ENCODE peak calls at places on chromosomes 4 and X, in nine cellular contexts. Q is effector memory CD4-positive, alpha-beta T cell; L is heart left ventricle; V is stomach; U is AG04449; W is HAP-1; P is Caco-2; Z is tibial nerve; E is foreskin fibroblast. S is an unnamed sample.

GRCh38 chr4:41572414-41572986 is 34.5 kb downstream of the LIMCH1 start:
- DNase-seq in Q (no peak), L (no peak), V (no peak), U (no peak), W (no peak), P (no peak), Z (no peak), E (peak), S (no peak)

GRCh38 chr4:26772096-26772495 is 88.5 kb upstream of the STIM2 start:
- DNase-seq in Q (no peak), L (no peak), V (no peak), U (no peak), W (no peak), P (no peak), Z (no peak), E (no peak), S (no peak)

GRCh38 chr4:39664828-39665731 is 26.4 kb upstream of the SMIM14 start:
- DNase-seq in Q (no peak), L (no peak), V (no peak), U (no peak), W (peak), P (peak), Z (no peak), E (peak), S (no peak)

GRCh38 chr4:5881340-5881739 is 11.5 kb downstream of the CRMP1 start:
- DNase-seq in Q (no peak), L (no peak), V (no peak), U (no peak), W (no peak), P (no peak), Z (no peak), E (no peak), S (no peak)

GRCh38 chr4:29983890-29984289 is 736.3 kb upstream of the PCDH7 start:
- DNase-seq in Q (no peak), L (no peak), V (no peak), U (no peak), W (no peak), P (no peak), Z (no peak), E (no peak), S (no peak)

GRCh38 chr4:159240690-159241089 is 137.8 kb downstream of the RAPGEF2 start:
- DNase-seq in Q (no peak), L (no peak), V (no peak), U (no peak), W (no peak), P (no peak), Z (no peak), E (no peak), S (no peak)

GRCh38 chr4:88002786-88003185 is 4.6 kb upstream of the PKD2 start:
- DNase-seq in Q (no peak), L (no peak), V (no peak), U (no peak), W (no peak), P (no peak), Z (no peak), E (no peak), S (no peak)

GRCh38 chrX:20267924-20268701 is 1.4 kb upstream of the RPS6KA3 start:
- DNase-seq in Q (peak), L (peak), V (peak), U (no peak), W (no peak), P (peak), Z (peak), E (no peak), S (no peak)

GRCh38 chr4:173538148-173538902 is 8.3 kb upstream of the HAND2 start:
- DNase-seq in Q (no peak), L (peak), V (no peak), U (no peak), W (no peak), P (no peak), Z (no peak), E (no peak), S (no peak)

GRCh38 chrX:9587551-9588096 is 122.8 kb downstream of the TBL1X start:
- DNase-seq in Q (no peak), L (no peak), V (no peak), U (no peak), W (no peak), P (no peak), Z (no peak), E (no peak), S (no peak)

GRCh38 chr4:140930556-140930955 is 174.4 kb upstream of the TBC1D9 start:
- DNase-seq in Q (no peak), L (no peak), V (no peak), U (no peak), W (no peak), P (no peak), Z (no peak), E (no peak), S (no peak)

GRCh38 chr4:153933851-153934688 is 145.2 kb upstream of the SFRP2 start:
- DNase-seq in Q (no peak), L (no peak), V (no peak), U (no peak), W (no peak), P (no peak), Z (no peak), E (no peak), S (no peak)

GRCh38 chr4:82431026-82431745 is 796 bp downstream of the ENOPH1 start:
- DNase-seq in Q (peak), L (peak), V (peak), U (no peak), W (no peak), P (peak), Z (no peak), E (no peak), S (peak)

GRCh38 chrX:139826065-139827044 is 106.5 kb downstream of the ATP11C start:
- DNase-seq in Q (no peak), L (no peak), V (no peak), U (peak), W (peak), P (no peak), Z (no peak), E (no peak), S (peak)

GRCh38 chrX:20412871-20413486 is 146.3 kb upstream of the RPS6KA3 start:
- DNase-seq in Q (peak), L (peak), V (peak), U (no peak), W (no peak), P (no peak), Z (no peak), E (no peak), S (no peak)

GRCh38 chrX:69618803-69619202 is 2.9 kb downstream of the EDA start:
- DNase-seq in Q (no peak), L (peak), V (no peak), U (no peak), W (peak), P (no peak), Z (no peak), E (no peak), S (no peak)

GRCh38 chr4:170400346-170400745 is 310.6 kb upstream of the AADAT start:
- DNase-seq in Q (no peak), L (no peak), V (no peak), U (no peak), W (no peak), P (no peak), Z (no peak), E (no peak), S (no peak)

GRCh38 chr4:84936123-84936522 is 30.4 kb downstream of the WDFY3 start:
- DNase-seq in Q (no peak), L (no peak), V (no peak), U (no peak), W (no peak), P (no peak), Z (no peak), E (no peak), S (no peak)

GRCh38 chr4:119302073-119302832 is 19.7 kb downstream of the FABP2 start:
- DNase-seq in Q (no peak), L (no peak), V (no peak), U (no peak), W (no peak), P (no peak), Z (no peak), E (no peak), S (no peak)

GRCh38 chr4:164373021-164373420 is 380.9 kb upstream of the SMIM31 start:
- DNase-seq in Q (no peak), L (no peak), V (no peak), U (no peak), W (no peak), P (no peak), Z (no peak), E (no peak), S (no peak)

GRCh38 chr4:41560112-41560511 is 22.2 kb downstream of the LIMCH1 start:
- DNase-seq in Q (no peak), L (no peak), V (no peak), U (no peak), W (no peak), P (no peak), Z (no peak), E (no peak), S (no peak)

GRCh38 chr4:141124224-141124623 is 9.0 kb downstream of the RNF150 start:
- DNase-seq in Q (no peak), L (no peak), V (no peak), U (no peak), W (no peak), P (no peak), Z (no peak), E (no peak), S (no peak)

GRCh38 chr4:186946682-186947294 is 223.1 kb upstream of the FAT1 start:
- DNase-seq in Q (no peak), L (no peak), V (peak), U (no peak), W (no peak), P (peak), Z (no peak), E (no peak), S (peak)

GRCh38 chr4:169246957-169247396 is 23.8 kb downstream of the SH3RF1 start:
- DNase-seq in Q (no peak), L (no peak), V (no peak), U (no peak), W (no peak), P (no peak), Z (no peak), E (no peak), S (no peak)

GRCh38 chrX:52422884-52423283 is 54.1 kb downstream of the XAGE2 start:
- DNase-seq in Q (no peak), L (no peak), V (no peak), U (peak), W (no peak), P (no peak), Z (no peak), E (peak), S (no peak)

GRCh38 chrX:76127341-76127740 is 45.5 kb upstream of the PBDC1 start:
- DNase-seq in Q (no peak), L (no peak), V (no peak), U (no peak), W (no peak), P (peak), Z (no peak), E (no peak), S (no peak)

GRCh38 chr4:66688674-66689073 is 856.6 kb downstream of the CENPC start:
- DNase-seq in Q (no peak), L (no peak), V (no peak), U (no peak), W (peak), P (no peak), Z (no peak), E (no peak), S (no peak)

GRCh38 chr4:26034849-26035248 is 120.8 kb downstream of the SMIM20 start:
- DNase-seq in Q (no peak), L (no peak), V (no peak), U (no peak), W (no peak), P (no peak), Z (no peak), E (no peak), S (no peak)

GRCh38 chrX:124274438-124275166 is 57.9 kb upstream of the TEX13D start:
- DNase-seq in Q (no peak), L (peak), V (no peak), U (no peak), W (no peak), P (no peak), Z (no peak), E (no peak), S (no peak)

GRCh38 chrX:155949098-155949497 is 48.4 kb upstream of the IL9R start:
- DNase-seq in Q (no peak), L (no peak), V (no peak), U (no peak), W (no peak), P (no peak), Z (no peak), E (no peak), S (no peak)

GRCh38 chrX:57417827-57418226 is 131.3 kb downstream of the FAAH2 start:
- DNase-seq in Q (no peak), L (no peak), V (no peak), U (no peak), W (no peak), P (no peak), Z (no peak), E (no peak), S (no peak)

GRCh38 chr4:2604614-2605013 is 68.2 kb downstream of the FAM193A start:
- DNase-seq in Q (no peak), L (no peak), V (no peak), U (no peak), W (no peak), P (no peak), Z (no peak), E (no peak), S (no peak)

GRCh38 chrX:44829836-44830235 is 14.0 kb upstream of the DUSP21 start:
- DNase-seq in Q (no peak), L (no peak), V (no peak), U (no peak), W (no peak), P (no peak), Z (no peak), E (no peak), S (no peak)

GRCh38 chrX:120365320-120365719 is 3.4 kb downstream of the ATP1B4 start:
- DNase-seq in Q (peak), L (peak), V (peak), U (no peak), W (no peak), P (peak), Z (peak), E (no peak), S (peak)

GRCh38 chr4:77453911-77454310 is 151.7 kb upstream of the CXCL13 start:
- DNase-seq in Q (no peak), L (no peak), V (no peak), U (no peak), W (no peak), P (no peak), Z (no peak), E (no peak), S (peak)

GRCh38 chr4:122712782-122713181 is 19.7 kb upstream of the BBS12 start:
- DNase-seq in Q (no peak), L (no peak), V (no peak), U (no peak), W (no peak), P (no peak), Z (no peak), E (no peak), S (no peak)

GRCh38 chrX:18883234-18883960 is 100.5 kb downstream of the PHKA2 start:
- DNase-seq in Q (no peak), L (peak), V (peak), U (no peak), W (no peak), P (peak), Z (no peak), E (no peak), S (no peak)

GRCh38 chr4:82890913-82891727 is at the start of gene SEC31A:
- DNase-seq in Q (peak), L (peak), V (peak), U (peak), W (peak), P (peak), Z (peak), E (peak), S (peak)

DNA sequence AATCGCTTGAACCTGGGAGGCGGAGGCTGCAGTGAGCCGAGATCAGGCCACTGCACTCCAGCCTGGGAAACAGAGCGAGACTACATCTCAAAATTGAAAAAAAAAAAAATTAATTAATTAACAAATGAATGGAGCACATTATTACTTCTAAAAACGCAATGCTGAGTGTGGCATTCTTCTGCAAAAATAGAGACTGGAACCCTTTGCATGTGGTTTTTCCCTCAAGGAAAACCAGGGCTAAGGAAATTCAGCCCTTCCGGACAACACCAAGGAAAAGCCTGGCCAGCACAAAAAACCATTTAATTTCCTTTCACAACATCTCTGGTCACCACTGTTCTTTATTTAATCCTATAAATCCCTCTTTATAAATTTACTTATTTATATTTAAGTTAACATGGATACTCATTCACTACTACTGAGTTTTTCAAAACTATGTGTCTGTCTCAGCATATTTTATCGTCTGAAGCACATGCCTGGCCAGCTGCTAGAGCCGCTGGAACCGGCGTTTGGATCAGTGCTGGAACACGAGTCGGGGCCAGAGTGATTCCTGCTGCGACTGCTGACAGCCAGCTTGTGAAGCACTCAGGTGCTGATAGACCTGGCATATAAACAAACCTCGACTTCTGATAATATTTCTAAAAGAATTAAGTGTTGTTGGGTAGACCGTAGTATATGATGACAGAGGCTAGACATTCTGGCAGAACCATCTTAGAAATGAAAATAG is 84.5 kb upstream of the WWC2 start:
- DNase-seq in Q (no peak), L (no peak), V (no peak), U (no peak), W (no peak), P (no peak), Z (no peak), E (no peak), S (no peak)
- H3K4me3 ChIP-seq in Q (no peak), L (no peak), V (no peak), U (no peak), W (no peak), P (no peak), Z (no peak), E (no peak), S (no peak)

DNA sequence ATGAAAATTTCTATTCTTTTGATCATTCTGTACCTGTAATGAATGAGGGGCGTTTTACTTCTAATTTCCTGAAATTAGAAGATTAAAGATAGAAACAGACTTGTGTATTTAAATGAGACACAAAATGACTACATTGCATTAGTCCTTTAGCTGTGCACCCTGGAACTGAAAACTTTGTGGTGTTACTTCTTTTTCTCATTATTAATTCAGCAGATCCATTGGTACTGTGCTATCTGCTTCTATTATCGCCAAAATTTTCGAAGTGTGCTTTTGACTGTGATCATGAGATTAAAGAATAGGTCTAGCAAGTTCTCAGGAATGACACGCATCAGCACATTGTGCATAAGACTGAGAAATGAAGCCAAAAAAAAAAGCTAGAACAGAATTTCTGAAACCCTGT is 1938.9 kb upstream of the TENM3 start:
- DNase-seq in Q (no peak), L (no peak), V (no peak), U (no peak), W (no peak), P (no peak), Z (no peak), E (no peak), S (no peak)
- H3K4me3 ChIP-seq in Q (no peak), L (no peak), V (no peak), U (no peak), W (no peak), P (no peak), Z (no peak), E (no peak), S (no peak)

GRCh38 chrX:110000854-110001701 is 1.8 kb upstream of the TMEM164 start:
- DNase-seq in Q (no peak), L (no peak), V (no peak), U (no peak), W (no peak), P (no peak), Z (no peak), E (no peak), S (no peak)
- H3K4me3 ChIP-seq in Q (no peak), L (no peak), V (no peak), U (no peak), W (no peak), P (no peak), Z (no peak), E (no peak), S (no peak)

GRCh38 chrX:47460561-47460960 is 22.5 kb downstream of the ZNF41 start:
- DNase-seq in Q (no peak), L (no peak), V (no peak), U (no peak), W (no peak), P (no peak), Z (no peak), E (no peak), S (no peak)

GRCh38 chrX:47452112-47452511 is 30.9 kb downstream of the ZNF41 start:
- DNase-seq in Q (no peak), L (no peak), V (no peak), U (no peak), W (no peak), P (no peak), Z (no peak), E (no peak), S (no peak)

GRCh38 chrX:47458528-47458927 is 24.5 kb downstream of the ZNF41 start:
- DNase-seq in Q (no peak), L (no peak), V (no peak), U (no peak), W (no peak), P (no peak), Z (no peak), E (no peak), S (no peak)

GRCh38 chrX:47456080-47456479 is 26.9 kb downstream of the ZNF41 start:
- DNase-seq in Q (no peak), L (peak), V (no peak), U (no peak), W (no peak), P (no peak), Z (no peak), E (no peak), S (no peak)
- H3K4me3 ChIP-seq in Q (no peak), L (no peak), V (no peak), U (no peak), W (no peak), P (no peak), Z (no peak), E (no peak), S (no peak)

GRCh38 chr4:48269861-48270515 is 350 bp upstream of the TEC start:
- DNase-seq in Q (peak), L (peak), V (peak), U (no peak), W (peak), P (peak), Z (peak), E (peak), S (peak)

GRCh38 chr4:48271048-48271452 is 1.4 kb upstream of the TEC start:
- DNase-seq in Q (no peak), L (no peak), V (no peak), U (no peak), W (no peak), P (no peak), Z (no peak), E (no peak), S (no peak)

GRCh38 chr4:48271626-48272025 is 2.0 kb upstream of the TEC start:
- DNase-seq in Q (no peak), L (no peak), V (no peak), U (no peak), W (no peak), P (no peak), Z (no peak), E (no peak), S (no peak)

GRCh38 chr4:48268956-48269860 is at the start of gene TEC:
- DNase-seq in Q (peak), L (peak), V (peak), U (no peak), W (peak), P (peak), Z (peak), E (peak), S (peak)

GRCh38 chr4:48270516-48270897 is 869 bp upstream of the TEC start:
- DNase-seq in Q (no peak), L (no peak), V (no peak), U (no peak), W (no peak), P (no peak), Z (no peak), E (no peak), S (no peak)
- H3K4me3 ChIP-seq in Q (peak), L (peak), V (peak), U (peak), W (peak), P (peak), Z (peak), E (peak), S (peak)

DNA sequence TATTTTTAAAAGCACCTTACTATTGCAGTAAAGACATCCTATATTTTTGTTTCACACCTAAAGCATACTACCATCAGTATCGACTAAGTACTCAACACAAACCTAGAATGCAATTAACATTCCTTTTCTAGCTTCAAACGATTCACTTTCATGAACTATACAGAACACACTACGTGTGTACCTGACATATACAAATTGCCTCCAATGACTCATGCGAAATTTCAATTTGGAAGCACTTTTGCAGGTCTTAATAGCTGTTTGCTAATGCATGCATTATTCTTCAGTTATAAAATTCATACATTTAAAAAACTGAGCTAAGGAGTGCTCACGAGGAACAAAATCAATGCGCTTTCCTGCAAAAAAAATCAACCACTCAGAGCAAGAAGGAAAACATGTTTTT is 19.7 kb upstream of the GPM6B start:
- DNase-seq in Q (no peak), L (no peak), V (no peak), U (no peak), W (no peak), P (no peak), Z (no peak), E (no peak), S (no peak)
- H3K4me3 ChIP-seq in Q (no peak), L (no peak), V (no peak), U (no peak), W (no peak), P (no peak), Z (no peak), E (no peak), S (no peak)

S was measured in MG63.